ENCODE peak calls at places on chromosomes 6 and 20, in six cellular contexts. L is sigmoid colon, E is cardiac muscle cell, O is left ventricle myocardium inferior, S is AG04450, W is RWPE1. Z is an unnamed sample.

GRCh38 chr6:84213217-84213616 is 14.2 kb downstream of the CEP162 start:
- DNase-seq in L (no peak), E (no peak), O (no peak), S (no peak), W (no peak), Z (no peak)

GRCh38 chr6:141153563-141153962 is 979.2 kb upstream of the GJE1 start:
- DNase-seq in L (no peak), E (no peak), O (no peak), S (no peak), W (no peak), Z (no peak)

GRCh38 chr6:134379086-134379485 is 61.2 kb upstream of the SGK1 start:
- DNase-seq in L (no peak), E (no peak), O (no peak), S (no peak), W (peak), Z (no peak)

GRCh38 chr6:11712760-11713159 is 65.8 kb downstream of the ADTRP start:
- DNase-seq in L (peak), E (peak), O (no peak), S (no peak), W (no peak), Z (no peak)

GRCh38 chr20:63005862-63006564 is 751 bp downstream of the BHLHE23 start:
- DNase-seq in L (no peak), E (peak), O (no peak), S (no peak), W (no peak), Z (no peak)

GRCh38 chr6:129233458-129234134 is 350.7 kb downstream of the LAMA2 start:
- DNase-seq in L (no peak), E (no peak), O (no peak), S (no peak), W (no peak), Z (no peak)

GRCh38 chr6:122839477-122839876 is 50.4 kb downstream of the SMPDL3A start:
- DNase-seq in L (peak), E (peak), O (no peak), S (no peak), W (peak), Z (peak)

GRCh38 chr6:113632220-113632864 is 224.8 kb upstream of the MARCKS start:
- DNase-seq in L (no peak), E (peak), O (peak), S (no peak), W (peak), Z (peak)

GRCh38 chr20:38706482-38706881 is 17.8 kb upstream of the SLC32A1 start:
- DNase-seq in L (no peak), E (no peak), O (no peak), S (no peak), W (no peak), Z (no peak)

GRCh38 chr6:46053034-46053933 is 37.6 kb upstream of the CLIC5 start:
- DNase-seq in L (no peak), E (peak), O (peak), S (no peak), W (no peak), Z (no peak)

GRCh38 chr6:24936641-24937317 is 1.0 kb upstream of the RIPOR2 start:
- DNase-seq in L (no peak), E (no peak), O (no peak), S (no peak), W (no peak), Z (no peak)

GRCh38 chr20:62553136-62553837 is 77.5 kb upstream of the GATA5 start:
- DNase-seq in L (no peak), E (no peak), O (no peak), S (no peak), W (no peak), Z (no peak)

GRCh38 chr6:105179244-105180065 is at the start of gene POPDC3:
- DNase-seq in L (no peak), E (peak), O (no peak), S (no peak), W (peak), Z (peak)

GRCh38 chr6:163554663-163555062 is 140.1 kb downstream of the QKI start:
- DNase-seq in L (no peak), E (peak), O (peak), S (no peak), W (peak), Z (peak)

GRCh38 chr20:63287697-63288580 is 5.0 kb upstream of the COL20A1 start:
- DNase-seq in L (no peak), E (no peak), O (no peak), S (no peak), W (no peak), Z (no peak)

GRCh38 chr6:30192076-30192475 is 21.1 kb downstream of the TRIM26 start:
- DNase-seq in L (no peak), E (no peak), O (no peak), S (no peak), W (no peak), Z (peak)

GRCh38 chr20:55333798-55334197 is 671.5 kb downstream of the CBLN4 start:
- DNase-seq in L (no peak), E (no peak), O (no peak), S (no peak), W (no peak), Z (no peak)

GRCh38 chr20:46751856-46752255 is 42.4 kb downstream of the SLC2A10 start:
- DNase-seq in L (no peak), E (peak), O (no peak), S (no peak), W (peak), Z (no peak)

GRCh38 chr6:160426146-160426545 is 78.0 kb downstream of the SLC22A3 start:
- DNase-seq in L (no peak), E (peak), O (no peak), S (no peak), W (no peak), Z (no peak)

GRCh38 chr20:51529758-51530157 is 12.8 kb downstream of the NFATC2 start:
- DNase-seq in L (no peak), E (no peak), O (no peak), S (no peak), W (no peak), Z (no peak)

GRCh38 chr6:168105813-168106660 is 27.0 kb upstream of the FRMD1 start:
- DNase-seq in L (no peak), E (no peak), O (peak), S (no peak), W (no peak), Z (no peak)

GRCh38 chr6:37713529-37714119 is 15.9 kb upstream of the MDGA1 start:
- DNase-seq in L (no peak), E (peak), O (no peak), S (no peak), W (no peak), Z (peak)

GRCh38 chr6:22551280-22551679 is 18.1 kb upstream of the HDGFL1 start:
- DNase-seq in L (no peak), E (no peak), O (no peak), S (no peak), W (no peak), Z (no peak)

GRCh38 chr20:1841554-1842140 is 53.6 kb upstream of the SIRPA start:
- DNase-seq in L (peak), E (peak), O (no peak), S (no peak), W (peak), Z (no peak)

GRCh38 chr6:43276180-43277082 is 21.6 kb upstream of the SLC22A7 start:
- DNase-seq in L (no peak), E (peak), O (no peak), S (no peak), W (no peak), Z (no peak)

GRCh38 chr6:24245275-24245674 is 112.6 kb downstream of the DCDC2 start:
- DNase-seq in L (no peak), E (no peak), O (no peak), S (no peak), W (no peak), Z (no peak)

GRCh38 chr20:25319241-25320034 is 71.2 kb downstream of the ABHD12 start:
- DNase-seq in L (peak), E (no peak), O (no peak), S (no peak), W (no peak), Z (no peak)

GRCh38 chr6:5869261-5869660 is 137.5 kb downstream of the NRN1 start:
- DNase-seq in L (no peak), E (no peak), O (no peak), S (no peak), W (no peak), Z (no peak)

GRCh38 chr6:10847684-10848083 is 9.3 kb upstream of the MAK start:
- DNase-seq in L (no peak), E (peak), O (no peak), S (no peak), W (no peak), Z (no peak)

GRCh38 chr6:107932580-107932979 is 25.4 kb downstream of the SEC63 start:
- DNase-seq in L (no peak), E (no peak), O (no peak), S (no peak), W (no peak), Z (no peak)

GRCh38 chr6:108180776-108181175 is 15.0 kb downstream of the NR2E1 start:
- DNase-seq in L (no peak), E (no peak), O (no peak), S (no peak), W (no peak), Z (no peak)

GRCh38 chr6:88008411-88008810 is 39.2 kb upstream of the SPACA1 start:
- DNase-seq in L (no peak), E (no peak), O (no peak), S (no peak), W (no peak), Z (peak)

GRCh38 chr6:151494235-151494950 is 576 bp downstream of the CCDC170 start:
- DNase-seq in L (no peak), E (peak), O (peak), S (no peak), W (peak), Z (peak)

GRCh38 chr6:9360881-9361280 is 925.5 kb upstream of the SLC35B3 start:
- DNase-seq in L (no peak), E (no peak), O (no peak), S (no peak), W (no peak), Z (no peak)

GRCh38 chr6:125547320-125547843 is 202.1 kb upstream of the HEY2 start:
- DNase-seq in L (no peak), E (no peak), O (no peak), S (no peak), W (no peak), Z (no peak)

GRCh38 chr20:37922016-37922415 is 19.1 kb downstream of the VSTM2L start:
- DNase-seq in L (no peak), E (no peak), O (no peak), S (no peak), W (no peak), Z (no peak)

GRCh38 chr6:35362200-35362599 is 19.8 kb downstream of the PPARD start:
- DNase-seq in L (no peak), E (no peak), O (no peak), S (no peak), W (no peak), Z (no peak)

GRCh38 chr6:24428615-24429014 is 25.9 kb downstream of the MRS2 start:
- DNase-seq in L (no peak), E (no peak), O (no peak), S (peak), W (peak), Z (peak)

GRCh38 chr6:44277763-44278162 is 7.5 kb downstream of the TMEM151B start:
- DNase-seq in L (no peak), E (no peak), O (no peak), S (no peak), W (no peak), Z (no peak)
- H3K27ac ChIP-seq in L (no peak), E (no peak), O (no peak), S (no peak), W (no peak), Z (no peak)

GRCh38 chr20:44720617-44720993 is 5.4 kb downstream of the CCN5 start:
- DNase-seq in L (no peak), E (peak), O (no peak), S (no peak), W (peak), Z (peak)

GRCh38 chr20:44715495-44716308 is 533 bp downstream of the CCN5 start:
- DNase-seq in L (peak), E (no peak), O (no peak), S (no peak), W (no peak), Z (no peak)

GRCh38 chr20:44716309-44717106 is 1.3 kb downstream of the CCN5 start:
- DNase-seq in L (peak), E (no peak), O (no peak), S (no peak), W (no peak), Z (no peak)

GRCh38 chr20:44719841-44720240 is 4.7 kb downstream of the CCN5 start:
- DNase-seq in L (no peak), E (no peak), O (no peak), S (no peak), W (no peak), Z (no peak)

DNA sequence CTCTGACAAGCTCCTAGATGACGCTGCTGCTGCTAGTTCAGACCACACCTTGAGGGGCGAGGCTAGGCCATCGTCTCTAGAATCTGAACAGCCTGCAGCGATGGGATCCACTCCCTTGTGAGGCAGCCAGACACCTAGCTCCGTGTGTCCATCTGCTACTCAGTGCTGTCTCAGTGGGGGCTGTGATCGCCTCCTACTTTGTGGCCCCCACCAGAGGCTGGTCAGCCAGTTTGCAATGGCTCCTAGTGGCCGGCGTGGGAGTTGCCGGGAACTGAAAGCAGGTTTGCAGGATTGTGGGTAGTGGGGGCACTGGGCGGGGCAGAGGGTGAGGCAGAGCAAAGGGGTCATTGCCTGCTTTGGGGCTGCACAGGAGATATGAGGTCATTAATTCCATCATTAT is 2.8 kb downstream of the CCN5 start:
- DNase-seq in L (peak), E (no peak), O (no peak), S (no peak), W (no peak), Z (no peak)
- TF ChIP-seq CTCF in L (no peak), E (peak), O (peak), S (peak), W (no peak), Z (peak)

GRCh38 chr6:116277124-116277523 is 2.6 kb downstream of the TSPYL1 start:
- DNase-seq in L (no peak), E (no peak), O (no peak), S (no peak), W (no peak), Z (no peak)

GRCh38 chr6:116278478-116278822 is 1.3 kb downstream of the TSPYL1 start:
- DNase-seq in L (no peak), E (no peak), O (no peak), S (no peak), W (no peak), Z (no peak)

GRCh38 chr6:116280161-116280959 is 630 bp upstream of the TSPYL1 start:
- DNase-seq in L (no peak), E (peak), O (no peak), S (no peak), W (no peak), Z (no peak)

GRCh38 chr6:116279232-116280160 is at the start of gene TSPYL1:
- DNase-seq in L (peak), E (peak), O (peak), S (peak), W (peak), Z (peak)

DNA sequence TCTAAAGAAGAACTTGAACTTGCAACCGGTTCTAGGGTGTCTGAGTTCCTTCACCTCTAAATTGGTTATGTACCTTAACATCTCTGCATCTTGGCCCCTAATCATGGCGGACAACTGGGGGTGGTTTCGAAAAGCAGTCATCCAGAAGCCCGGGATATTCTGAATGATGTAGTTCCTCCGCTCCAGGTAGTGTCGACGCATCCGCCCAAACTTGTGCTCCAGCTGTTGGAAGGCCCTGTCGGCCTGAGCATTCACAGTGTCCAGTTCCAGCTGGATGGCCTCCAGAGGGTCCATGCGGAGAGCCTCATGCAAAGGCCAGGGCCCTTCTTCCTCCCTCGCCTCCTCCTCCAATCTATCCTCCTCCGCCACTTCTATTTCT is 888 bp downstream of the TSPYL1 start:
- DNase-seq in L (peak), E (peak), O (peak), S (no peak), W (peak), Z (no peak)
- H3K27ac ChIP-seq in L (peak), E (peak), O (peak), S (peak), W (peak), Z (peak)

GRCh38 chr20:15902493-15902892 is 670.8 kb downstream of the KIF16B start:
- DNase-seq in L (no peak), E (no peak), O (no peak), S (no peak), W (no peak), Z (peak)
- TF ChIP-seq CTCF in L (no peak), E (no peak), O (no peak), S (peak), W (no peak), Z (peak)

DNA sequence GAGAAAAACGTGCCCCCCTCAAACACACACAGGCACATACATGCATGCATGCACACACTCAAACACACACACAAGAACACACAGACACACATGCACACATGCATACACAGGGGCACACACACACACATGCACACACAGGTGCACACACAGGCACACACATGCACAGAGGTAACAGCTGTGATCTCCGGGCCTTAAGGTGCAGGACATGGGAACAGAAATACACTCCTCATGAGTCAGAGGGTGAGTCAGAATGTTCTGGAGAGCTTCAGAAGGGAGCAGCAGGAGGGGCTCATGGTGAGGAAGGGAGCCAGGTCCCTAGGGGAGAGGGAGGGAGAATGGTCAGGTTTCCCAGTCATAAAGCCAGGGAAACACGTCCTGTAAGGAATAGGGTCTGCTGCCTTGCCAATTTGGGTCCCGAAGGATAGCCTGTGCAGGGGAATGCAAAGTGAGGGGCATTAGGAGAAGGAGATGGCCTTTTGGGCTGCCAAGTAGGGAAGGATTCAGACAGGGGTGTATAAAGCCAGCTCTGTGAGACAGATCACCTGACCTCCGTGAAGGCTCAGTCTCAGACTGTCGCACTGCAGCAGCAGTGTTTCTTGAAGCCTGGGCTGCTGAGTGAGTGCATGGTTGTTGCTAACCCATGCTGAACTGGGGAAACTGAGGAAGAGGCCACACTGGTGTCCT is 123.9 kb downstream of the MAFB start:
- DNase-seq in L (no peak), E (peak), O (no peak), S (peak), W (peak), Z (peak)
- H3K27ac ChIP-seq in L (no peak), E (no peak), O (no peak), S (no peak), W (peak), Z (no peak)

GRCh38 chr6:39903656-39904055 is 30.6 kb downstream of the MOCS1 start:
- DNase-seq in L (no peak), E (no peak), O (no peak), S (no peak), W (no peak), Z (no peak)

GRCh38 chr6:39902786-39903465 is 31.3 kb downstream of the MOCS1 start:
- DNase-seq in L (peak), E (no peak), O (no peak), S (no peak), W (no peak), Z (no peak)

GRCh38 chr6:39905640-39905975 is 28.7 kb downstream of the MOCS1 start:
- DNase-seq in L (peak), E (no peak), O (no peak), S (no peak), W (no peak), Z (no peak)

GRCh38 chr6:39906318-39906761 is 27.9 kb downstream of the MOCS1 start:
- DNase-seq in L (peak), E (no peak), O (no peak), S (no peak), W (no peak), Z (no peak)

GRCh38 chr6:39904946-39905639 is 29.2 kb downstream of the MOCS1 start:
- DNase-seq in L (peak), E (no peak), O (no peak), S (no peak), W (no peak), Z (no peak)
- TF ChIP-seq CTCF in L (no peak), E (peak), O (peak), S (no peak), W (no peak), Z (peak)

GRCh38 chr6:127854009-127854408 is 46.8 kb downstream of the THEMIS start:
- DNase-seq in L (no peak), E (peak), O (no peak), S (no peak), W (no peak), Z (no peak)
- H3K27ac ChIP-seq in L (no peak), E (no peak), O (no peak), S (no peak), W (no peak), Z (no peak)

GRCh38 chr6:81246200-81246599 is 506.3 kb downstream of the TENT5A start:
- DNase-seq in L (no peak), E (no peak), O (no peak), S (no peak), W (no peak), Z (no peak)

GRCh38 chr6:81238390-81238789 is 514.1 kb downstream of the TENT5A start:
- DNase-seq in L (no peak), E (no peak), O (no peak), S (no peak), W (no peak), Z (no peak)

GRCh38 chr6:81241126-81241525 is 511.4 kb downstream of the TENT5A start:
- DNase-seq in L (no peak), E (no peak), O (no peak), S (peak), W (no peak), Z (no peak)

GRCh38 chr6:81242634-81243033 is 509.8 kb downstream of the TENT5A start:
- DNase-seq in L (no peak), E (no peak), O (no peak), S (no peak), W (no peak), Z (no peak)

GRCh38 chr6:81241717-81242116 is 510.8 kb downstream of the TENT5A start:
- DNase-seq in L (no peak), E (peak), O (no peak), S (peak), W (no peak), Z (no peak)
- TF ChIP-seq CTCF in L (peak), E (peak), O (peak), S (peak), W (no peak), Z (peak)

Z was measured in brain microvascular endothelial cell.